ENCODE peak calls at places on chromosomes 5 and 9, in four cellular contexts. S, E, W and V are unnamed samples.

GRCh38 chr5:115170924-115171510 is 1.3 kb upstream of the TRIM36 start:
- DNase-seq in S (no peak), E (no peak), W (no peak), V (no peak)

GRCh38 chr9:122325124-122325523 is 45.7 kb upstream of the PTGS1 start:
- DNase-seq in S (no peak), E (peak; percentile 12), W (no peak), V (no peak)

GRCh38 chr9:109903515-109904138 is 123.6 kb downstream of the PALM2AKAP2 start:
- DNase-seq in S (no peak), E (peak; percentile 81), W (no peak), V (peak; percentile 82)

GRCh38 chr9:125190371-125190801 is 783 bp upstream of the PPP6C start:
- DNase-seq in S (no peak), E (no peak), W (no peak), V (no peak)

GRCh38 chr5:73201547-73202513 is 28.8 kb downstream of the TMEM174 start:
- DNase-seq in S (peak; percentile 13), E (peak; percentile 59), W (no peak), V (peak; percentile 65)

GRCh38 chr5:80069918-80070318 is 34.8 kb downstream of the THBS4 start:
- DNase-seq in S (no peak), E (peak; percentile 48), W (no peak), V (peak; percentile 34)

GRCh38 chr5:178827636-178828035 is 32.1 kb upstream of the ZNF354B start:
- DNase-seq in S (no peak), E (no peak), W (no peak), V (no peak)

GRCh38 chr5:95901676-95902646 is 59.7 kb downstream of the ELL2 start:
- DNase-seq in S (no peak), E (no peak), W (no peak), V (no peak)

GRCh38 chr5:10564838-10565784 is 1.2 kb downstream of the ANKRD33B start:
- DNase-seq in S (no peak), E (no peak), W (no peak), V (peak; percentile 34)

GRCh38 chr9:97382099-97382718 is 29.7 kb upstream of the TDRD7 start:
- DNase-seq in S (no peak), E (no peak), W (no peak), V (no peak)

GRCh38 chr9:17425379-17425778 is 153.5 kb upstream of the SH3GL2 start:
- DNase-seq in S (no peak), E (no peak), W (no peak), V (no peak)

GRCh38 chr9:93651521-93651950 is 75.2 kb downstream of the PHF2 start:
- DNase-seq in S (no peak), E (no peak), W (no peak), V (no peak)

GRCh38 chr5:168529361-168530234 is 493 bp downstream of the FBLL1 start:
- DNase-seq in S (no peak), E (no peak), W (no peak), V (no peak)

GRCh38 chr9:137109250-137110146 is 5.0 kb downstream of the DPP7 start:
- DNase-seq in S (no peak), E (no peak), W (no peak), V (no peak)